ENCODE peak calls at places on chromosomes 16 and 17, in six cellular contexts. One of them, this sample, is unnamed.

GRCh38 chr16:53829186-53829747 is 125.3 kb downstream of the FTO start:
- DNase-seq in glutamatergic neuron: no peak
- DNase-seq in body of pancreas: no peak
- DNase-seq in AG04450: peak
- DNase-seq in GM10248: no peak
- DNase-seq in foreskin fibroblast: peak
- DNase-seq in this sample: no peak

GRCh38 chr17:68297168-68297567 is 5.9 kb downstream of the ARSG start:
- DNase-seq in GM10248: no peak
- DNase-seq in foreskin fibroblast: no peak
- DNase-seq in body of pancreas: no peak
- DNase-seq in glutamatergic neuron: no peak
- DNase-seq in AG04450: no peak
- DNase-seq in this sample: no peak

GRCh38 chr17:13919818-13920217 is 149.5 kb upstream of the COX10 start:
- DNase-seq in AG04450: no peak
- DNase-seq in glutamatergic neuron: no peak
- DNase-seq in body of pancreas: no peak
- DNase-seq in GM10248: no peak
- DNase-seq in foreskin fibroblast: no peak
- DNase-seq in this sample: no peak

GRCh38 chr17:3693829-3694231 is 2.1 kb downstream of the P2RX5 start:
- DNase-seq in glutamatergic neuron: no peak
- DNase-seq in foreskin fibroblast: no peak
- DNase-seq in GM10248: no peak
- DNase-seq in AG04450: no peak
- DNase-seq in body of pancreas: no peak
- DNase-seq in this sample: no peak

GRCh38 chr17:76132574-76133338 is 8.3 kb downstream of the FOXJ1 start:
- DNase-seq in AG04450: no peak
- DNase-seq in foreskin fibroblast: no peak
- DNase-seq in body of pancreas: peak
- DNase-seq in GM10248: no peak
- DNase-seq in glutamatergic neuron: no peak
- DNase-seq in this sample: no peak

GRCh38 chr16:27556471-27556870 is 6.5 kb downstream of the KATNIP start:
- DNase-seq in AG04450: no peak
- DNase-seq in foreskin fibroblast: no peak
- DNase-seq in GM10248: no peak
- DNase-seq in glutamatergic neuron: no peak
- DNase-seq in body of pancreas: no peak
- DNase-seq in this sample: no peak

GRCh38 chr16:63702981-63703590 is 1418.8 kb downstream of the CDH11 start:
- DNase-seq in AG04450: no peak
- DNase-seq in glutamatergic neuron: no peak
- DNase-seq in body of pancreas: peak
- DNase-seq in foreskin fibroblast: no peak
- DNase-seq in GM10248: no peak
- DNase-seq in this sample: no peak

GRCh38 chr17:67479119-67479517 is 102.0 kb downstream of the PITPNC1 start:
- DNase-seq in GM10248: no peak
- DNase-seq in body of pancreas: no peak
- DNase-seq in glutamatergic neuron: no peak
- DNase-seq in AG04450: no peak
- DNase-seq in foreskin fibroblast: no peak
- DNase-seq in this sample: no peak

GRCh38 chr17:45974916-45975630 is 24.0 kb upstream of the STH start:
- DNase-seq in foreskin fibroblast: no peak
- DNase-seq in GM10248: no peak
- DNase-seq in AG04450: no peak
- DNase-seq in body of pancreas: no peak
- DNase-seq in glutamatergic neuron: no peak
- DNase-seq in this sample: no peak

GRCh38 chr16:57301126-57301817 is 16.8 kb upstream of the PLLP start:
- DNase-seq in glutamatergic neuron: no peak
- DNase-seq in AG04450: no peak
- DNase-seq in GM10248: no peak
- DNase-seq in body of pancreas: no peak
- DNase-seq in foreskin fibroblast: no peak
- DNase-seq in this sample: no peak

GRCh38 chr16:46962629-46963028 is 10.8 kb downstream of the DNAJA2 start:
- DNase-seq in foreskin fibroblast: peak
- DNase-seq in body of pancreas: no peak
- DNase-seq in GM10248: no peak
- DNase-seq in glutamatergic neuron: no peak
- DNase-seq in AG04450: no peak
- DNase-seq in this sample: no peak

GRCh38 chr17:1301546-1301945 is 22.1 kb downstream of the TRARG1 start:
- DNase-seq in GM10248: no peak
- DNase-seq in foreskin fibroblast: no peak
- DNase-seq in AG04450: no peak
- DNase-seq in glutamatergic neuron: no peak
- DNase-seq in body of pancreas: no peak
- DNase-seq in this sample: no peak

GRCh38 chr17:19613979-19614378 is 34.6 kb upstream of the ALDH3A2 start:
- DNase-seq in body of pancreas: no peak
- DNase-seq in GM10248: no peak
- DNase-seq in AG04450: no peak
- DNase-seq in foreskin fibroblast: no peak
- DNase-seq in glutamatergic neuron: no peak
- DNase-seq in this sample: no peak

GRCh38 chr16:85428168-85428898 is 184.8 kb upstream of the GSE1 start:
- DNase-seq in AG04450: no peak
- DNase-seq in GM10248: peak
- DNase-seq in foreskin fibroblast: peak
- DNase-seq in glutamatergic neuron: no peak
- DNase-seq in body of pancreas: peak
- DNase-seq in this sample: no peak

GRCh38 chr17:5580974-5581373 is 3.3 kb downstream of the NLRP1 start:
- DNase-seq in AG04450: no peak
- DNase-seq in GM10248: no peak
- DNase-seq in foreskin fibroblast: no peak
- DNase-seq in glutamatergic neuron: no peak
- DNase-seq in body of pancreas: no peak
- DNase-seq in this sample: no peak

GRCh38 chr17:50169121-50169764 is 3.4 kb downstream of the SGCA start:
- DNase-seq in body of pancreas: peak
- DNase-seq in GM10248: peak
- DNase-seq in glutamatergic neuron: peak
- DNase-seq in foreskin fibroblast: peak
- DNase-seq in AG04450: no peak
- DNase-seq in this sample: peak

GRCh38 chr16:50665128-50665878 is 15.8 kb downstream of the SNX20 start:
- DNase-seq in AG04450: peak
- DNase-seq in GM10248: peak
- DNase-seq in foreskin fibroblast: peak
- DNase-seq in body of pancreas: peak
- DNase-seq in glutamatergic neuron: peak
- DNase-seq in this sample: peak

GRCh38 chr16:2964416-2965223 is 545 bp downstream of the KREMEN2 start:
- DNase-seq in AG04450: no peak
- DNase-seq in GM10248: peak
- DNase-seq in body of pancreas: peak
- DNase-seq in foreskin fibroblast: no peak
- DNase-seq in glutamatergic neuron: peak
- DNase-seq in this sample: peak

DNA sequence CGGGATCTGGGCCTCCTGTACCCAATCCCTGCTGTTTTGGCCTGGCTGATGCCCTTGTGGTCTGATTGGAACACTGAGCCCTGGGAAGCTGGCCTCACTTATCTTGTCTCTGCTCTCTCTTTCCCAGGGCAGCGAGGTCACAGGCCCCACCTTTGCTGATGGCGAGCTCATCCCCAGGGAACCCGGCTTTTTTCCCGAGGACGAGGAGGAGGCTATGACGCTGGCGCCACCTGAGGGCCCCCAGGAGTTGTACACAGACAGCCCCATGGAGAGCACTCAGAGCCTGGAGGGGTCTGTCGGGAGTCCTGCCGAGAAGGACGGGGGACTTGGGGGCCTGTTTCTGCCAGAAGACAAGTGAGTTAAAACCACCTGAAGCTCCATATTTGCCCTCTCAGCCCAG is 126.0 kb downstream of the RAB11FIP4 start:
- DNase-seq in body of pancreas: peak
- DNase-seq in glutamatergic neuron: peak
- DNase-seq in GM10248: no peak
- DNase-seq in foreskin fibroblast: peak
- DNase-seq in AG04450: no peak
- DNase-seq in this sample: no peak
- TF ChIP-seq CTCF in body of pancreas: peak
- TF ChIP-seq CTCF in glutamatergic neuron: no peak
- TF ChIP-seq CTCF in GM10248: peak
- TF ChIP-seq CTCF in foreskin fibroblast: peak
- TF ChIP-seq CTCF in AG04450: peak
- TF ChIP-seq CTCF in this sample: peak

DNA sequence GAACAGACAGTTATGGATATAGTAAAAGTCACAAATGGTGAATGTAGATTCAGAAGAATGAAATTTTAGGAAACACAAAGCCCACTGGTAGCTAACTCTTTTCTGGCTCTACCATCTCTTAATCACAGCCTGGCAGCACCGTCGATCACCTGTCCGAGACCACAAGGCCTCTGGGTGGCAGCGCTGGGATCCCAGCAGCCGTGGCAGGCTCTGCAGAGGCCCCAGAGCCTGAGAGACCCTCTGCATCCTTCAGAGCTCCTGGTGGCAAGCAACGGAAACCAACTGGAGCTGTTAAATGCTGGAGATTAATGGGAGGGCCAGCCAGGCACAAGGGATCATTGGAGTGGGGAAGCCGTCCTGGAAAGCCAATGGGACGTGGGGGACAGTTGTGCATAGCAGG is 26.3 kb downstream of the LAT start:
- DNase-seq in foreskin fibroblast: no peak
- DNase-seq in body of pancreas: no peak
- DNase-seq in glutamatergic neuron: no peak
- DNase-seq in AG04450: no peak
- DNase-seq in GM10248: no peak
- DNase-seq in this sample: no peak
- TF ChIP-seq CTCF in foreskin fibroblast: no peak
- TF ChIP-seq CTCF in body of pancreas: no peak
- TF ChIP-seq CTCF in glutamatergic neuron: no peak
- TF ChIP-seq CTCF in AG04450: no peak
- TF ChIP-seq CTCF in GM10248: peak
- TF ChIP-seq CTCF in this sample: no peak

DNA sequence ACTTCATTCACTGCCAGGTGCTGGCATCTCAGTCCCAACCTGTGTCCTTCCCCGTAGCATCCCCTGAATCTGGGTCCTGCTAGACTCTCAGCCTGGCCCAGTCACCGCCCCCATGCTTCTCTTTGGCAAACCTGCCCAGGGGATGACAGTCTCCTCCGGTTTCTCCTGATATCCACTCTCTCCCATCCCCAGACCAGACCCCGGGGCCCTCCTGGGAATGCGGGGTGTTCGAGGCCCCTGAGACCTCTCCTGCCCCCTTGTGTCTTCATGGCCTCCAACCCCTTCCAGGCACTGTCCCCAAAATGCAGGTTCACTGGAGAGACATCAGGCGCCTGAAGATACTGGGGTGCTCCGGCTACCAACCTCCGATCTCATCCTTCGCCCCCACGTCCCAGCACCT is 544 bp downstream of the STX1B start:
- DNase-seq in GM10248: no peak
- DNase-seq in body of pancreas: no peak
- DNase-seq in glutamatergic neuron: peak
- DNase-seq in foreskin fibroblast: peak
- DNase-seq in AG04450: no peak
- DNase-seq in this sample: no peak
- TF ChIP-seq CTCF in GM10248: peak
- TF ChIP-seq CTCF in body of pancreas: no peak
- TF ChIP-seq CTCF in glutamatergic neuron: no peak
- TF ChIP-seq CTCF in foreskin fibroblast: no peak
- TF ChIP-seq CTCF in AG04450: peak
- TF ChIP-seq CTCF in this sample: no peak

GRCh38 chr17:42025191-42025579 is 5.3 kb downstream of the NKIRAS2 start:
- DNase-seq in body of pancreas: no peak
- DNase-seq in AG04450: no peak
- DNase-seq in foreskin fibroblast: no peak
- DNase-seq in glutamatergic neuron: no peak
- DNase-seq in GM10248: no peak
- DNase-seq in this sample: no peak

GRCh38 chr17:42028791-42029127 is 8.9 kb downstream of the NKIRAS2 start:
- DNase-seq in body of pancreas: no peak
- DNase-seq in glutamatergic neuron: no peak
- DNase-seq in foreskin fibroblast: no peak
- DNase-seq in GM10248: no peak
- DNase-seq in AG04450: no peak
- DNase-seq in this sample: no peak

GRCh38 chr17:42027540-42027889 is 7.6 kb downstream of the NKIRAS2 start:
- DNase-seq in AG04450: no peak
- DNase-seq in glutamatergic neuron: no peak
- DNase-seq in foreskin fibroblast: no peak
- DNase-seq in GM10248: no peak
- DNase-seq in body of pancreas: no peak
- DNase-seq in this sample: no peak

GRCh38 chr17:42026821-42027539 is 7.1 kb downstream of the NKIRAS2 start:
- DNase-seq in AG04450: no peak
- DNase-seq in GM10248: no peak
- DNase-seq in foreskin fibroblast: no peak
- DNase-seq in glutamatergic neuron: no peak
- DNase-seq in body of pancreas: no peak
- DNase-seq in this sample: no peak

GRCh38 chr17:42027961-42028790 is 8.3 kb downstream of the NKIRAS2 start:
- DNase-seq in body of pancreas: peak
- DNase-seq in GM10248: no peak
- DNase-seq in glutamatergic neuron: peak
- DNase-seq in AG04450: no peak
- DNase-seq in foreskin fibroblast: no peak
- DNase-seq in this sample: no peak
- TF ChIP-seq CTCF in body of pancreas: peak
- TF ChIP-seq CTCF in GM10248: no peak
- TF ChIP-seq CTCF in glutamatergic neuron: no peak
- TF ChIP-seq CTCF in AG04450: peak
- TF ChIP-seq CTCF in foreskin fibroblast: no peak
- TF ChIP-seq CTCF in this sample: peak

DNA sequence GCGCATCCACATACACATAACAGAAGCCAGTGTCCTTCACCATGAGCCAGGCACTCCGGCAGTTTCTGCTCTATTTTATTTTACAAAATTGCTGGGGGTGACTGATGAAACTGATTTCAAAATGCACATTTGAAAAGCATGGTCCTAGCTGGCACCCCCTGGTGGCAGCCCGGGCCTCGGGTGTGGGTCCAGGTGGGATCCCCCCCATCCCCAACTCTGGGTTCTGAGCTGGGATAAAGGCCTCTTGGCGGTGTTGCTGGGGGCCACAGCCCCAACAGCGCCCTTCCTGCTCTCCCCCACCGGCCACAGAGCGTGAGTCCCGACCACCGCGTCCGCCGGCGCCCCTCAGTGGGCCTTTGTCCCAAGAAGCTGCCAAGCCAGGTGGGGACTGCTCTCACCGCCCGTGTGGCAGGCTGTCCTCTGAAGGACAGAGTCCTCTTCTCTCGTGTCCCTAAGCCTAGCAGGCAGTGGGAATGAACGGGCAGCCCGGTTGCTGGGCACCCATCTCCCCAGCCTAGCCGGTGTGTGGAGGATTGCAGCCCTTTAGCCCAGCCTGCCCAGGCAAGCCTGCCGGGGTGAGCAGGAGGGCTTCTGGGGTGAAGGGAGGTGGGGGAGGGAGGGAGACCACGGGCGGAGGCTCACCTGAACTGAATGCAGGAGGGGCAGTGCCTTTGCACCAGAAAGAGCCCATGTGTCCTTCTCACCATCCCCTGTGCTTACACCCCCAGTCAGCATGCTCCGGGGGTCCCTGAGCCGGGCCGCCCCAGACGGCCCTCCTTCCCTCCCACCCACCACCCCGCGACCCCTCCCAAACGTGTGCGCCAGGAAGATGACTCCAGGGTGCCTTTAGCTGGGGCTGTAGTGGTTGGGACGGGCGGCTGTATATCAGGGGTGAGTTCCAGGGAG is 898 bp downstream of the SNAI3 start:
- DNase-seq in body of pancreas: peak
- DNase-seq in glutamatergic neuron: no peak
- DNase-seq in foreskin fibroblast: peak
- DNase-seq in AG04450: no peak
- DNase-seq in GM10248: peak
- DNase-seq in this sample: no peak
- TF ChIP-seq CTCF in body of pancreas: peak
- TF ChIP-seq CTCF in glutamatergic neuron: peak
- TF ChIP-seq CTCF in foreskin fibroblast: peak
- TF ChIP-seq CTCF in AG04450: peak
- TF ChIP-seq CTCF in GM10248: peak
- TF ChIP-seq CTCF in this sample: peak